ENCODE peak calls at places on chromosomes 5 and 9, in six cellular contexts. P is HepG2, F is fibroblast of pulmonary artery, O is astrocyte of the spinal cord, W is progenitor cell of endocrine pancreas, H is transverse colon. Z is an unnamed sample.

GRCh38 chr5:177537389-177538361 is 16.7 kb downstream of the FAM193B start:
- DNase-seq in H (peak), P (no peak), O (peak), W (no peak), F (peak), Z (no peak)

GRCh38 chr5:43582082-43583005 is 20.6 kb upstream of the NNT start:
- DNase-seq in O (no peak), W (no peak), F (no peak), P (no peak), H (no peak), Z (no peak)

GRCh38 chr5:145984072-145984471 is 47.7 kb downstream of the SH3RF2 start:
- DNase-seq in H (no peak), F (no peak), P (no peak), W (no peak), O (no peak), Z (no peak)

GRCh38 chr5:10655041-10655685 is 91.3 kb downstream of the ANKRD33B start:
- DNase-seq in O (peak), F (no peak), P (no peak), H (no peak), W (no peak), Z (no peak)

GRCh38 chr9:84851935-84852585 is 182.5 kb downstream of the NTRK2 start:
- DNase-seq in W (no peak), P (no peak), O (peak), F (peak), H (no peak), Z (peak)

GRCh38 chr9:37104183-37104889 is 16.0 kb upstream of the ZCCHC7 start:
- DNase-seq in W (no peak), P (no peak), H (no peak), F (peak), O (peak), Z (no peak)

GRCh38 chr5:68368686-68369359 is 153.3 kb downstream of the PIK3R1 start:
- DNase-seq in F (peak), P (no peak), O (peak), H (no peak), W (no peak), Z (no peak)

GRCh38 chr9:20848490-20848889 is 164.4 kb downstream of the FOCAD start:
- DNase-seq in H (no peak), O (peak), P (no peak), F (peak), W (no peak), Z (no peak)

GRCh38 chr5:117149312-117149711 is 574.7 kb upstream of the SEMA6A start:
- DNase-seq in H (no peak), W (no peak), F (no peak), O (no peak), P (no peak), Z (no peak)

GRCh38 chr9:19992556-19992955 is 203.7 kb upstream of the SLC24A2 start:
- DNase-seq in P (no peak), O (peak), H (no peak), F (no peak), W (no peak), Z (no peak)

GRCh38 chr5:109880907-109881685 is 191.4 kb downstream of the MAN2A1 start:
- DNase-seq in P (no peak), H (no peak), F (peak), W (no peak), O (peak), Z (no peak)

GRCh38 chr9:121310571-121310970 is 42.6 kb downstream of the GSN start:
- DNase-seq in P (no peak), H (no peak), O (no peak), W (no peak), F (no peak), Z (no peak)

GRCh38 chr5:57650360-57651069 is 167.9 kb upstream of the ACTBL2 start:
- DNase-seq in P (peak), W (no peak), F (peak), O (peak), H (peak), Z (no peak)

GRCh38 chr5:141729387-141730006 is 47.5 kb upstream of the ARAP3 start:
- DNase-seq in H (no peak), W (no peak), F (no peak), P (no peak), O (no peak), Z (no peak)

GRCh38 chr9:119092125-119092524 is 277.1 kb downstream of the BRINP1 start:
- DNase-seq in W (no peak), F (no peak), O (no peak), H (no peak), P (no peak), Z (no peak)

GRCh38 chr5:124040799-124041198 is 528.8 kb downstream of the CSNK1G3 start:
- DNase-seq in O (peak), H (no peak), F (peak), W (no peak), P (no peak), Z (no peak)

GRCh38 chr5:39283231-39283818 is 64.0 kb upstream of the FYB1 start:
- DNase-seq in W (peak), H (peak), P (peak), O (peak), F (peak), Z (peak)

GRCh38 chr5:10310073-10310779 is 2.5 kb upstream of the CMBL start:
- DNase-seq in H (peak), F (peak), W (no peak), P (peak), O (peak), Z (no peak)

GRCh38 chr9:91211919-91212318 is 149.8 kb downstream of the AUH start:
- DNase-seq in W (no peak), F (no peak), P (peak), O (no peak), H (no peak), Z (no peak)

GRCh38 chr5:134088994-134089560 is 25.4 kb upstream of the TCF7 start:
- DNase-seq in W (no peak), F (no peak), H (no peak), O (no peak), P (no peak), Z (no peak)

GRCh38 chr9:69334310-69334709 is 9.3 kb downstream of the ENTREP1 start:
- DNase-seq in F (no peak), P (no peak), W (no peak), H (no peak), O (no peak), Z (no peak)

GRCh38 chr9:14497476-14497875 is 183.5 kb upstream of the NFIB start:
- DNase-seq in F (no peak), P (no peak), H (no peak), O (no peak), W (no peak), Z (no peak)

GRCh38 chr5:10762776-10763500 is 1.9 kb upstream of the DAP start:
- DNase-seq in P (no peak), F (no peak), W (no peak), H (no peak), O (no peak), Z (no peak)

GRCh38 chr5:112787261-112787660 is 49.6 kb downstream of the APC start:
- DNase-seq in F (peak), H (no peak), P (no peak), O (no peak), W (no peak), Z (no peak)

DNA sequence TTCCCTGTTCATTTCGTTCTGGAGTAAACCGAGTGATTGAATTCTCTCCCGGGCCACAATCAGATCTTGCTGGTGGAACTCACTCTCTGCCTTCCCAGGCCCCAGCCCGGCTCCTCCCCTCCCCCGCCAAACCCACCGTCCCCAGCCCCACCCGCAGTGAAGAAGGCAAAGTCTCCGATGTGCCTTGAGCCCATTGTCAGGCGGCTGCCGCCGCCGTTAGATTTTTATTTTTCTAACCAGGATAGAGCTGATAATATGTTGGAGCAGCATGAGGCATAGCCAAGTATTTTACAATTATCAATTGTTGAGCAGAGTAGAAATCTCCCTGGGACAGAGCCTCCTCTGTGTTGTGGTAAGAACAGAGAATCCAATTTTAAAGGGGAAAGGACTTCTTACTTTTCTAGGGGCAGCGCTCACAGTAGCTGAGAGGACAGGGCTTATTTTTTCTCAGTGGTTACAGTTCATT is 1.2 kb downstream of the PSAT1 start:
- DNase-seq in W (no peak), P (peak), O (no peak), H (no peak), F (no peak), Z (no peak)
- TF ChIP-seq CTCF in W (no peak), P (no peak), O (no peak), H (no peak), F (no peak), Z (no peak)

GRCh38 chr5:15515229-15515628 is 15.2 kb downstream of the FBXL7 start:
- DNase-seq in O (no peak), H (no peak), W (no peak), P (no peak), F (peak), Z (no peak)
- TF ChIP-seq CTCF in O (no peak), H (no peak), W (no peak), P (no peak), F (no peak), Z (no peak)

GRCh38 chr5:143405063-143405746 is 1.7 kb upstream of the NR3C1 start:
- DNase-seq in P (peak), O (peak), F (peak), W (peak), H (peak), Z (peak)
- TF ChIP-seq CTCF in P (peak), O (peak), F (no peak), W (peak), H (no peak), Z (no peak)

DNA sequence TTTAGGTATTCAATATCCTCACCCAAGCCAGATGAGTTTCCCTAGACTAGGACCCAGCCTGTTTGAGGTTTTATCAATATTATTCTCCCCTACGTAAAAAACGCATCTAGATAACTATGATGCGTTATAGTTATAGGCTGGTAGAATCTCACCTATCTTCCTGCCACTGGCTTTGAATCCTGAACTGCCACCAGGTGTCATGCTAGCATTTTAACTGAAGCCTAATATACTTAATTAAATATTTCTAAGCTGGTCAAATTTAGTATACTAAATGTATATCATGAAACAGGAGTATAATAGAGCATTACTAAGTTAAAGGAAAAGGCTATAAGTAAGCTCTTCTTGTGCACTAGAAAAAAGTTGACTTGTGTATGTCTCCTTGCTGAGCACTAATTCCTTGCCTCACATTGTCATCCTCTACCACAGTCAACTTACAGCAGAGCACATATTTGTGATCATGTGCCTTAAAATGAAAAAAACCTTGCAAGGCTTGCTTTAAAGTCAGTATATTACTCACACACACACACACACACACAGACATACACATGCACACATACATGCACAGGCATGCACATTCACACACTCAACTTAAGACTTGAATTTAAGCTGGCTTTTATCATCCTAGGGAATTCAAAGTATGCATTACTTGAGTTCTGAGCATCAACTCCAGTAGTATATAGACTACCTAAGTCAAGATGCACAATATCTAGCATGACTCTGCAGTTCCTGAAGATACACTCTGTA is 303.4 kb downstream of the ADGRV1 start:
- DNase-seq in W (no peak), O (no peak), P (no peak), H (no peak), F (no peak), Z (no peak)
- TF ChIP-seq CTCF in W (no peak), O (no peak), P (peak), H (no peak), F (no peak), Z (no peak)

DNA sequence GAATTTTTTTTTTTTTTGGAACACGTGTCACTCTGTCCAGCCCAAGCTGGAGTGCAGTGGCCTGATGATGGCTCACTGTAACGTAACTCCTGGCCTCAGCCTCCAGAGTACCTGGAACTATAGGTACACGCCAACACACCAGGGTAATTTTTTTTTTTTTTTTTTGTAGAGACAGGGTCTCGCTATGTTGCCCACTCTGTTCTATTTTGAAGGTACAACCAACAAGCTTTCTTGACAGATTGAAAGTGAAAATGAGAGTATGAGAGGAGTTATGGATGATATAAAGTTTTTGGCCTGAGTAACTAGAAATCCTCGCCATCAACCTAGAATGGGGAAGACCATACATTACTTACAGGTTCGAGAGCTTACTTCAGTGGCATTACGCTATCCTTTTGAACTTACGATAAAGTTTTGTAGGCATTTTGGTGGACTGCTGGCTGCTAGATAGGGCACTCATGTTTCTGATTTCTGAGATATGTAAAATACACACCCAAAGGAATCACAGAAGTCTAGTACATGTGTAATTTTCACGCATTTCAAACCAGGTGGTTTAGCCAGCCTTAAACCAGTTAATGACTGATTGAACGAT is 806 bp upstream of the CDC42SE2 start:
- DNase-seq in P (no peak), W (no peak), H (no peak), O (peak), F (peak), Z (no peak)
- TF ChIP-seq CTCF in P (no peak), W (no peak), H (no peak), O (no peak), F (no peak), Z (no peak)

DNA sequence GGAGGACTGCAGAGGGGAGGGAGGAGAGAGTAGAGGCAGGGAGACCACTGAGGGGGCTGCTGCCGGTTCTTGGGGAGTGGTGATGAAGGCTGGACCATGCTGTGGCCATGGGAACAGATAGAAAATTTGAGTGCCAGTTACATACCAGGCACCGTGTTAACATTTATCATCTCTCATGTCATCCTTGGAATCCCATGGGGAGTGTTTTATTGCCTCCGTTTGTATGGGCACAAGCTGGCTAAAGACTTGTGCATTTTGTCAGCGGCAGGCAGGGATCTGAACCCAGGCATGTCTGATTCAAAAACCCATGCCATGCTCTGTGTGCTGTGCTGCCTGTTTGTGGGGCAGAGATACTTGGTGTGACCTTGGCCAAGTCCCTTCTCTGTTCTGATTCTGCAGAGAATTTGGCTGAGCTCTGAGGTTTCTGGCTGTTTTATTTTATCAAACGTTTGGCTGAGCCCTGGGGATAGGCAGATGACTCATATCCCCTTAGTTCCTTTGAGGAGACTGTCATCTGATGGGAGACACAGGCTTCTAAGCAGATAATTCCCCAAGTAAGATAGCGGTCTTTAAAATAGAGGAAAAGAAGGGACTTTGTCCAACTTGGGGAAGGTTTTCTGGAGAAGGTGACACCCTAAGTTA is 22.2 kb downstream of the COL27A1 start:
- DNase-seq in F (peak), O (peak), P (no peak), H (no peak), W (no peak), Z (no peak)
- TF ChIP-seq CTCF in F (no peak), O (no peak), P (no peak), H (no peak), W (no peak), Z (no peak)

DNA sequence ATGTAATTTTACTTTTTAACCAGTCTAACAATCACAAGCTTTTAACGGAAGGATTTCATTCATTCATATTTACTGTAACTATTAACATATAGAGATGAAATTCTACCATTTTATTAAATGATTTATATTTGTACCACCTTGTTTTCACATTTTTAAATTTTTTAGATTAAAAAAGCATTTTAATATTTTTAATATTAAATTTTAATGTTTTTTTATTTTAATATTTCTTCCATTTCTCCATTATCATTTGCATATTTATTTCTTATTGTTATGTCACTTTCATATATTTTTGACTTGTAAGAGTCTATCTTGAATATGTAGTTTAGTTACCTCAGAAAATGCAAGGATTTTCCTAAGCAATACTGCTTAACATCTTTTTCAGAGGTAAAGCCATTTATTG is 1034.0 kb upstream of the PTPRD start:
- DNase-seq in H (no peak), P (no peak), W (no peak), O (no peak), F (no peak), Z (no peak)
- TF ChIP-seq CTCF in H (no peak), P (no peak), W (no peak), O (no peak), F (no peak), Z (no peak)

GRCh38 chr5:173618927-173619519 is 2.6 kb upstream of the BOD1 start:
- DNase-seq in O (peak), P (peak), F (peak), H (peak), W (peak), Z (peak)

GRCh38 chr5:173616577-173617118 is at the start of gene BOD1:
- DNase-seq in F (peak), P (peak), O (peak), W (peak), H (peak), Z (peak)

GRCh38 chr5:173614591-173614990 is 1.9 kb downstream of the BOD1 start:
- DNase-seq in P (no peak), O (no peak), W (no peak), F (no peak), H (no peak), Z (no peak)

GRCh38 chr5:173613433-173614144 is 2.9 kb downstream of the BOD1 start:
- DNase-seq in P (no peak), O (no peak), W (no peak), F (no peak), H (no peak), Z (no peak)

GRCh38 chr5:173615884-173616576 is 420 bp downstream of the BOD1 start:
- DNase-seq in H (peak), F (peak), P (peak), W (peak), O (peak), Z (peak)
- TF ChIP-seq CTCF in H (peak), F (peak), P (peak), W (peak), O (peak), Z (no peak)

DNA sequence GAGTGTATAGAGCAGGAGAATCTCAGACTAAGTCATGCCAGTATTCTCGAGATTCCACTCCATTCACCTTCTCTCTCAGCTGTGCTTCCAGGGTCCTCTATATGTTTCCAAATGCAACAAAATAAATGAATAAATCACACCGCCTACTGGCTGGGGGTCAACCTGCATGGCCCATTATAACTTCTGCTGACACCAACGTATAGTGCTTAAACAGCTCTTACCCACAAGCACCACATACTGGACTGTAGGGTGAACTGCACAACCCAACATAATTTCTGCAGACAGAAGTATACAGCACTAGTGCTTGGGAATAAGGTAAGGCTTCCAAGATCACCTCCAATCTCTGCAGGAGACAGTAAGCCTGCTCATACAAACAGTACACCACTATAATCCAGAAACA is 33.1 kb upstream of the HTR4 start:
- DNase-seq in O (peak), P (peak), H (no peak), W (no peak), F (peak), Z (no peak)
- TF ChIP-seq CTCF in O (peak), P (peak), H (peak), W (peak), F (peak), Z (no peak)